ENCODE peak calls at places on chromosomes 11 and 22, in four cellular contexts. Z is SK-MEL-5, M is Caco-2, K is non-pigmented ciliary epithelial cell. F is an unnamed sample.

GRCh38 chr11:66559141-66559861 is 9.1 kb downstream of the CTSF start:
- DNase-seq in Z (no peak), K (no peak), M (no peak), F (peak)

GRCh38 chr22:41936894-41937169 is 10.1 kb downstream of the CENPM start:
- DNase-seq in K (no peak), Z (no peak), M (no peak), F (no peak)

GRCh38 chr22:17060126-17060525 is 24.7 kb upstream of the IL17RA start:
- DNase-seq in K (no peak), Z (no peak), M (no peak), F (no peak)

GRCh38 chr22:23382796-23383195 is 197.3 kb downstream of the IGLL1 start:
- DNase-seq in K (no peak), Z (no peak), M (no peak), F (no peak)

GRCh38 chr22:35477911-35478582 is 62.6 kb upstream of the RASD2 start:
- DNase-seq in K (no peak), M (no peak), Z (peak), F (no peak)

GRCh38 chr11:61910473-61911123 is 6.8 kb downstream of the RAB3IL1 start:
- DNase-seq in M (peak), K (no peak), Z (no peak), F (no peak)

GRCh38 chr11:15793032-15793996 is 563.0 kb downstream of the SOX6 start:
- DNase-seq in M (no peak), Z (no peak), K (peak), F (no peak)

GRCh38 chr22:29385748-29386147 is 2.6 kb downstream of the AP1B1 start:
- DNase-seq in M (no peak), Z (no peak), K (no peak), F (no peak)

GRCh38 chr22:20142711-20143621 is 7.9 kb downstream of the CCDC188 start:
- DNase-seq in Z (no peak), M (no peak), K (no peak), F (no peak)

GRCh38 chr11:57458060-57458409 is 2.3 kb upstream of the RTN4RL2 start:
- DNase-seq in K (no peak), Z (no peak), M (no peak), F (no peak)

GRCh38 chr11:68810164-68810563 is 31.6 kb downstream of the CPT1A start:
- DNase-seq in K (no peak), Z (no peak), M (no peak), F (no peak)

GRCh38 chr11:126512251-126512650 is 156.8 kb downstream of the ST3GAL4 start:
- DNase-seq in M (no peak), K (no peak), Z (no peak), F (no peak)

GRCh38 chr11:119737678-119738439 is 8.9 kb upstream of the NECTIN1 start:
- DNase-seq in K (no peak), Z (no peak), M (no peak), F (no peak)

F was measured in activated naive CD4-positive, alpha-beta T cell treated with anti-CD3 and anti-CD28 coated beads, Interleukin-2, amount 50 U/mL, for 16 hours.